ENCODE peak calls at places on chromosomes 7 and 10, in seven cellular contexts. One of them, this sample, is unnamed.
A peak's percentile ranks its signal among the peaks of the same experiment; 100 is the strongest.

GRCh38 chr7:159067870-159068787 is 76.5 kb downstream of the VIPR2 start:
- DNase-seq in skeletal muscle cell: no peak
- DNase-seq in T1000: no peak
- DNase-seq in stimulated activated CD4-positive, alpha-beta T cell treated with anti-CD3 and anti-CD28 coated beads, Interleukin-1b, Interleukin-23, amount 100 ng/mL, for 24 hours: no peak
- DNase-seq in hepatic stellate cell: peak; percentile 45
- DNase-seq in breast epithelium: no peak
- DNase-seq in GM04504: no peak
- DNase-seq in this sample: no peak

GRCh38 chr10:24157567-24157966 is 51.4 kb upstream of the KIAA1217 start:
- DNase-seq in skeletal muscle cell: no peak
- DNase-seq in T1000: no peak
- DNase-seq in stimulated activated CD4-positive, alpha-beta T cell treated with anti-CD3 and anti-CD28 coated beads, Interleukin-1b, Interleukin-23, amount 100 ng/mL, for 24 hours: no peak
- DNase-seq in hepatic stellate cell: no peak
- DNase-seq in breast epithelium: no peak
- DNase-seq in GM04504: no peak
- DNase-seq in this sample: no peak

GRCh38 chr7:81501220-81501619 is 268.6 kb downstream of the HGF start:
- DNase-seq in skeletal muscle cell: peak; percentile 28
- DNase-seq in T1000: no peak
- DNase-seq in stimulated activated CD4-positive, alpha-beta T cell treated with anti-CD3 and anti-CD28 coated beads, Interleukin-1b, Interleukin-23, amount 100 ng/mL, for 24 hours: no peak
- DNase-seq in hepatic stellate cell: peak; percentile 3
- DNase-seq in breast epithelium: no peak
- DNase-seq in GM04504: no peak
- DNase-seq in this sample: no peak

GRCh38 chr7:6155596-6155995 is 116.8 kb downstream of the CYTH3 start:
- DNase-seq in skeletal muscle cell: no peak
- DNase-seq in T1000: no peak
- DNase-seq in stimulated activated CD4-positive, alpha-beta T cell treated with anti-CD3 and anti-CD28 coated beads, Interleukin-1b, Interleukin-23, amount 100 ng/mL, for 24 hours: no peak
- DNase-seq in hepatic stellate cell: no peak
- DNase-seq in breast epithelium: no peak
- DNase-seq in GM04504: no peak
- DNase-seq in this sample: no peak

GRCh38 chr7:144391823-144392255 is 11.7 kb downstream of the NOBOX start:
- DNase-seq in skeletal muscle cell: peak; percentile 13
- DNase-seq in T1000: no peak
- DNase-seq in stimulated activated CD4-positive, alpha-beta T cell treated with anti-CD3 and anti-CD28 coated beads, Interleukin-1b, Interleukin-23, amount 100 ng/mL, for 24 hours: no peak
- DNase-seq in hepatic stellate cell: peak; percentile 50
- DNase-seq in breast epithelium: no peak
- DNase-seq in GM04504: peak; percentile 26
- DNase-seq in this sample: no peak

GRCh38 chr7:159012353-159013069 is 132.2 kb downstream of the VIPR2 start:
- DNase-seq in skeletal muscle cell: no peak
- DNase-seq in T1000: no peak
- DNase-seq in stimulated activated CD4-positive, alpha-beta T cell treated with anti-CD3 and anti-CD28 coated beads, Interleukin-1b, Interleukin-23, amount 100 ng/mL, for 24 hours: no peak
- DNase-seq in hepatic stellate cell: no peak
- DNase-seq in breast epithelium: peak; percentile 94
- DNase-seq in GM04504: no peak
- DNase-seq in this sample: no peak

GRCh38 chr7:101556453-101556968 is 72.6 kb downstream of the MYL10 start:
- DNase-seq in skeletal muscle cell: no peak
- DNase-seq in T1000: no peak
- DNase-seq in stimulated activated CD4-positive, alpha-beta T cell treated with anti-CD3 and anti-CD28 coated beads, Interleukin-1b, Interleukin-23, amount 100 ng/mL, for 24 hours: no peak
- DNase-seq in hepatic stellate cell: no peak
- DNase-seq in breast epithelium: no peak
- DNase-seq in GM04504: no peak
- DNase-seq in this sample: no peak

GRCh38 chr7:96330193-96330592 is 8.3 kb upstream of the SLC25A13 start:
- DNase-seq in skeletal muscle cell: no peak
- DNase-seq in T1000: no peak
- DNase-seq in stimulated activated CD4-positive, alpha-beta T cell treated with anti-CD3 and anti-CD28 coated beads, Interleukin-1b, Interleukin-23, amount 100 ng/mL, for 24 hours: no peak
- DNase-seq in hepatic stellate cell: no peak
- DNase-seq in breast epithelium: peak; percentile 44
- DNase-seq in GM04504: no peak
- DNase-seq in this sample: no peak

GRCh38 chr7:46786221-46786951 is 795.5 kb downstream of the TNS3 start:
- DNase-seq in skeletal muscle cell: peak; percentile 77
- DNase-seq in T1000: no peak
- DNase-seq in stimulated activated CD4-positive, alpha-beta T cell treated with anti-CD3 and anti-CD28 coated beads, Interleukin-1b, Interleukin-23, amount 100 ng/mL, for 24 hours: no peak
- DNase-seq in hepatic stellate cell: no peak
- DNase-seq in breast epithelium: no peak
- DNase-seq in GM04504: peak; percentile 28
- DNase-seq in this sample: no peak

GRCh38 chr10:125777806-125778205 is 2.2 kb upstream of the MMP21 start:
- DNase-seq in skeletal muscle cell: no peak
- DNase-seq in T1000: no peak
- DNase-seq in stimulated activated CD4-positive, alpha-beta T cell treated with anti-CD3 and anti-CD28 coated beads, Interleukin-1b, Interleukin-23, amount 100 ng/mL, for 24 hours: no peak
- DNase-seq in hepatic stellate cell: no peak
- DNase-seq in breast epithelium: no peak
- DNase-seq in GM04504: no peak
- DNase-seq in this sample: no peak

GRCh38 chr10:60450291-60450690 is 60.6 kb upstream of the ANK3 start:
- DNase-seq in skeletal muscle cell: no peak
- DNase-seq in T1000: no peak
- DNase-seq in stimulated activated CD4-positive, alpha-beta T cell treated with anti-CD3 and anti-CD28 coated beads, Interleukin-1b, Interleukin-23, amount 100 ng/mL, for 24 hours: no peak
- DNase-seq in hepatic stellate cell: no peak
- DNase-seq in breast epithelium: no peak
- DNase-seq in GM04504: no peak
- DNase-seq in this sample: no peak

GRCh38 chr10:17113889-17114288 is 15.7 kb downstream of the CUBN start:
- DNase-seq in skeletal muscle cell: peak; percentile 60
- DNase-seq in T1000: no peak
- DNase-seq in stimulated activated CD4-positive, alpha-beta T cell treated with anti-CD3 and anti-CD28 coated beads, Interleukin-1b, Interleukin-23, amount 100 ng/mL, for 24 hours: no peak
- DNase-seq in hepatic stellate cell: no peak
- DNase-seq in breast epithelium: no peak
- DNase-seq in GM04504: peak; percentile 53
- DNase-seq in this sample: no peak

GRCh38 chr7:101968720-101969466 is 151.5 kb downstream of the CUX1 start:
- DNase-seq in skeletal muscle cell: no peak
- DNase-seq in T1000: no peak
- DNase-seq in stimulated activated CD4-positive, alpha-beta T cell treated with anti-CD3 and anti-CD28 coated beads, Interleukin-1b, Interleukin-23, amount 100 ng/mL, for 24 hours: no peak
- DNase-seq in hepatic stellate cell: no peak
- DNase-seq in breast epithelium: no peak
- DNase-seq in GM04504: no peak
- DNase-seq in this sample: no peak

GRCh38 chr7:8263048-8263447 is 1.1 kb upstream of the ICA1 start:
- DNase-seq in skeletal muscle cell: no peak
- DNase-seq in T1000: no peak
- DNase-seq in stimulated activated CD4-positive, alpha-beta T cell treated with anti-CD3 and anti-CD28 coated beads, Interleukin-1b, Interleukin-23, amount 100 ng/mL, for 24 hours: no peak
- DNase-seq in hepatic stellate cell: no peak
- DNase-seq in breast epithelium: no peak
- DNase-seq in GM04504: no peak
- DNase-seq in this sample: no peak

GRCh38 chr7:147298611-147299043 is 1182.0 kb downstream of the CNTNAP2 start:
- DNase-seq in skeletal muscle cell: no peak
- DNase-seq in T1000: no peak
- DNase-seq in stimulated activated CD4-positive, alpha-beta T cell treated with anti-CD3 and anti-CD28 coated beads, Interleukin-1b, Interleukin-23, amount 100 ng/mL, for 24 hours: no peak
- DNase-seq in hepatic stellate cell: no peak
- DNase-seq in breast epithelium: no peak
- DNase-seq in GM04504: no peak
- DNase-seq in this sample: no peak

GRCh38 chr10:121296856-121297255 is 301.4 kb downstream of the FGFR2 start:
- DNase-seq in skeletal muscle cell: no peak
- DNase-seq in T1000: no peak
- DNase-seq in stimulated activated CD4-positive, alpha-beta T cell treated with anti-CD3 and anti-CD28 coated beads, Interleukin-1b, Interleukin-23, amount 100 ng/mL, for 24 hours: no peak
- DNase-seq in hepatic stellate cell: no peak
- DNase-seq in breast epithelium: no peak
- DNase-seq in GM04504: no peak
- DNase-seq in this sample: no peak

GRCh38 chr10:6770846-6771245 is 190.8 kb upstream of the PRKCQ start:
- DNase-seq in skeletal muscle cell: no peak
- DNase-seq in T1000: no peak
- DNase-seq in stimulated activated CD4-positive, alpha-beta T cell treated with anti-CD3 and anti-CD28 coated beads, Interleukin-1b, Interleukin-23, amount 100 ng/mL, for 24 hours: no peak
- DNase-seq in hepatic stellate cell: no peak
- DNase-seq in breast epithelium: no peak
- DNase-seq in GM04504: no peak
- DNase-seq in this sample: no peak

GRCh38 chr10:51832652-51833383 is 133.4 kb upstream of the CSTF2T start:
- DNase-seq in skeletal muscle cell: peak; percentile 63
- DNase-seq in T1000: peak; percentile 2
- DNase-seq in stimulated activated CD4-positive, alpha-beta T cell treated with anti-CD3 and anti-CD28 coated beads, Interleukin-1b, Interleukin-23, amount 100 ng/mL, for 24 hours: no peak
- DNase-seq in hepatic stellate cell: peak; percentile 21
- DNase-seq in breast epithelium: peak; percentile 19
- DNase-seq in GM04504: peak; percentile 32
- DNase-seq in this sample: no peak

GRCh38 chr10:113187066-113187777 is 237.2 kb downstream of the TCF7L2 start:
- DNase-seq in skeletal muscle cell: no peak
- DNase-seq in T1000: no peak
- DNase-seq in stimulated activated CD4-positive, alpha-beta T cell treated with anti-CD3 and anti-CD28 coated beads, Interleukin-1b, Interleukin-23, amount 100 ng/mL, for 24 hours: no peak
- DNase-seq in hepatic stellate cell: no peak
- DNase-seq in breast epithelium: no peak
- DNase-seq in GM04504: no peak
- DNase-seq in this sample: no peak

GRCh38 chr10:110279062-110279986 is 25.4 kb downstream of the SMNDC1 start:
- DNase-seq in skeletal muscle cell: peak; percentile 23
- DNase-seq in T1000: no peak
- DNase-seq in stimulated activated CD4-positive, alpha-beta T cell treated with anti-CD3 and anti-CD28 coated beads, Interleukin-1b, Interleukin-23, amount 100 ng/mL, for 24 hours: no peak
- DNase-seq in hepatic stellate cell: peak; percentile 18
- DNase-seq in breast epithelium: peak; percentile 67
- DNase-seq in GM04504: peak; percentile 37
- DNase-seq in this sample: no peak

GRCh38 chr7:82700739-82701138 is 257.2 kb upstream of the CACNA2D1 start:
- DNase-seq in skeletal muscle cell: no peak
- DNase-seq in T1000: no peak
- DNase-seq in stimulated activated CD4-positive, alpha-beta T cell treated with anti-CD3 and anti-CD28 coated beads, Interleukin-1b, Interleukin-23, amount 100 ng/mL, for 24 hours: no peak
- DNase-seq in hepatic stellate cell: no peak
- DNase-seq in breast epithelium: no peak
- DNase-seq in GM04504: no peak
- DNase-seq in this sample: no peak

GRCh38 chr10:8352696-8353095 is 298.2 kb downstream of the GATA3 start:
- DNase-seq in skeletal muscle cell: no peak
- DNase-seq in T1000: no peak
- DNase-seq in stimulated activated CD4-positive, alpha-beta T cell treated with anti-CD3 and anti-CD28 coated beads, Interleukin-1b, Interleukin-23, amount 100 ng/mL, for 24 hours: no peak
- DNase-seq in hepatic stellate cell: no peak
- DNase-seq in breast epithelium: no peak
- DNase-seq in GM04504: no peak
- DNase-seq in this sample: no peak

GRCh38 chr7:38478404-38478803 is 152.8 kb downstream of the AMPH start:
- DNase-seq in skeletal muscle cell: no peak
- DNase-seq in T1000: no peak
- DNase-seq in stimulated activated CD4-positive, alpha-beta T cell treated with anti-CD3 and anti-CD28 coated beads, Interleukin-1b, Interleukin-23, amount 100 ng/mL, for 24 hours: no peak
- DNase-seq in hepatic stellate cell: no peak
- DNase-seq in breast epithelium: no peak
- DNase-seq in GM04504: no peak
- DNase-seq in this sample: no peak

GRCh38 chr7:33579561-33579960 is 325.8 kb upstream of the BMPER start:
- DNase-seq in skeletal muscle cell: no peak
- DNase-seq in T1000: no peak
- DNase-seq in stimulated activated CD4-positive, alpha-beta T cell treated with anti-CD3 and anti-CD28 coated beads, Interleukin-1b, Interleukin-23, amount 100 ng/mL, for 24 hours: no peak
- DNase-seq in hepatic stellate cell: no peak
- DNase-seq in breast epithelium: no peak
- DNase-seq in GM04504: no peak
- DNase-seq in this sample: no peak

GRCh38 chr10:45627412-45628048 is 45.0 kb downstream of the ZFAND4 start:
- DNase-seq in skeletal muscle cell: no peak
- DNase-seq in T1000: no peak
- DNase-seq in stimulated activated CD4-positive, alpha-beta T cell treated with anti-CD3 and anti-CD28 coated beads, Interleukin-1b, Interleukin-23, amount 100 ng/mL, for 24 hours: no peak
- DNase-seq in hepatic stellate cell: no peak
- DNase-seq in breast epithelium: no peak
- DNase-seq in GM04504: no peak
- DNase-seq in this sample: no peak

GRCh38 chr10:75122505-75122904 is 11.0 kb downstream of the SAMD8 start:
- DNase-seq in skeletal muscle cell: no peak
- DNase-seq in T1000: no peak
- DNase-seq in stimulated activated CD4-positive, alpha-beta T cell treated with anti-CD3 and anti-CD28 coated beads, Interleukin-1b, Interleukin-23, amount 100 ng/mL, for 24 hours: no peak
- DNase-seq in hepatic stellate cell: no peak
- DNase-seq in breast epithelium: no peak
- DNase-seq in GM04504: no peak
- DNase-seq in this sample: no peak

GRCh38 chr10:126014309-126014708 is 117.9 kb downstream of the FANK1 start:
- DNase-seq in skeletal muscle cell: peak; percentile 67
- DNase-seq in T1000: no peak
- DNase-seq in stimulated activated CD4-positive, alpha-beta T cell treated with anti-CD3 and anti-CD28 coated beads, Interleukin-1b, Interleukin-23, amount 100 ng/mL, for 24 hours: no peak
- DNase-seq in hepatic stellate cell: no peak
- DNase-seq in breast epithelium: no peak
- DNase-seq in GM04504: peak; percentile 70
- DNase-seq in this sample: no peak

GRCh38 chr10:92692085-92692671 is 2.4 kb downstream of the HHEX start:
- DNase-seq in skeletal muscle cell: no peak
- DNase-seq in T1000: no peak
- DNase-seq in stimulated activated CD4-positive, alpha-beta T cell treated with anti-CD3 and anti-CD28 coated beads, Interleukin-1b, Interleukin-23, amount 100 ng/mL, for 24 hours: no peak
- DNase-seq in hepatic stellate cell: no peak
- DNase-seq in breast epithelium: no peak
- DNase-seq in GM04504: no peak
- DNase-seq in this sample: no peak

GRCh38 chr7:116434820-116435341 is 64.7 kb upstream of the CAV2 start:
- DNase-seq in skeletal muscle cell: peak; percentile 88
- DNase-seq in T1000: no peak
- DNase-seq in stimulated activated CD4-positive, alpha-beta T cell treated with anti-CD3 and anti-CD28 coated beads, Interleukin-1b, Interleukin-23, amount 100 ng/mL, for 24 hours: no peak
- DNase-seq in hepatic stellate cell: peak; percentile 27
- DNase-seq in breast epithelium: no peak
- DNase-seq in GM04504: peak; percentile 74
- DNase-seq in this sample: no peak

GRCh38 chr7:157432541-157432956 is 95.7 kb downstream of the DNAJB6 start:
- DNase-seq in skeletal muscle cell: peak; percentile 34
- DNase-seq in T1000: no peak
- DNase-seq in stimulated activated CD4-positive, alpha-beta T cell treated with anti-CD3 and anti-CD28 coated beads, Interleukin-1b, Interleukin-23, amount 100 ng/mL, for 24 hours: no peak
- DNase-seq in hepatic stellate cell: peak; percentile 94
- DNase-seq in breast epithelium: no peak
- DNase-seq in GM04504: no peak
- DNase-seq in this sample: peak; percentile 81

GRCh38 chr10:131314799-131315198 is 3.3 kb upstream of the TCERG1L start:
- DNase-seq in skeletal muscle cell: no peak
- DNase-seq in T1000: no peak
- DNase-seq in stimulated activated CD4-positive, alpha-beta T cell treated with anti-CD3 and anti-CD28 coated beads, Interleukin-1b, Interleukin-23, amount 100 ng/mL, for 24 hours: no peak
- DNase-seq in hepatic stellate cell: no peak
- DNase-seq in breast epithelium: no peak
- DNase-seq in GM04504: no peak
- DNase-seq in this sample: peak; percentile 73

GRCh38 chr7:30727061-30727945 is 24.6 kb upstream of the INMT start:
- DNase-seq in skeletal muscle cell: no peak
- DNase-seq in T1000: no peak
- DNase-seq in stimulated activated CD4-positive, alpha-beta T cell treated with anti-CD3 and anti-CD28 coated beads, Interleukin-1b, Interleukin-23, amount 100 ng/mL, for 24 hours: no peak
- DNase-seq in hepatic stellate cell: no peak
- DNase-seq in breast epithelium: no peak
- DNase-seq in GM04504: no peak
- DNase-seq in this sample: no peak

GRCh38 chr7:104794154-104794553 is 219.9 kb upstream of the KMT2E start:
- DNase-seq in skeletal muscle cell: no peak
- DNase-seq in T1000: no peak
- DNase-seq in stimulated activated CD4-positive, alpha-beta T cell treated with anti-CD3 and anti-CD28 coated beads, Interleukin-1b, Interleukin-23, amount 100 ng/mL, for 24 hours: no peak
- DNase-seq in hepatic stellate cell: no peak
- DNase-seq in breast epithelium: no peak
- DNase-seq in GM04504: no peak
- DNase-seq in this sample: no peak

GRCh38 chr10:63375006-63375405 is 90.8 kb downstream of the JMJD1C start:
- DNase-seq in skeletal muscle cell: no peak
- DNase-seq in T1000: no peak
- DNase-seq in stimulated activated CD4-positive, alpha-beta T cell treated with anti-CD3 and anti-CD28 coated beads, Interleukin-1b, Interleukin-23, amount 100 ng/mL, for 24 hours: no peak
- DNase-seq in hepatic stellate cell: no peak
- DNase-seq in breast epithelium: no peak
- DNase-seq in GM04504: no peak
- DNase-seq in this sample: no peak

GRCh38 chr7:90666186-90666585 is 70.1 kb downstream of the CDK14 start:
- DNase-seq in skeletal muscle cell: no peak
- DNase-seq in T1000: no peak
- DNase-seq in stimulated activated CD4-positive, alpha-beta T cell treated with anti-CD3 and anti-CD28 coated beads, Interleukin-1b, Interleukin-23, amount 100 ng/mL, for 24 hours: no peak
- DNase-seq in hepatic stellate cell: no peak
- DNase-seq in breast epithelium: no peak
- DNase-seq in GM04504: no peak
- DNase-seq in this sample: no peak

GRCh38 chr10:92689663-92690210 is at the start of gene HHEX:
- DNase-seq in skeletal muscle cell: no peak
- DNase-seq in T1000: peak; percentile 21
- DNase-seq in stimulated activated CD4-positive, alpha-beta T cell treated with anti-CD3 and anti-CD28 coated beads, Interleukin-1b, Interleukin-23, amount 100 ng/mL, for 24 hours: no peak
- DNase-seq in hepatic stellate cell: peak; percentile 79
- DNase-seq in breast epithelium: no peak
- DNase-seq in GM04504: peak; percentile 26
- DNase-seq in this sample: no peak

GRCh38 chr7:153858335-153858734 is 193.9 kb upstream of the DPP6 start:
- DNase-seq in skeletal muscle cell: peak; percentile 25
- DNase-seq in T1000: no peak
- DNase-seq in stimulated activated CD4-positive, alpha-beta T cell treated with anti-CD3 and anti-CD28 coated beads, Interleukin-1b, Interleukin-23, amount 100 ng/mL, for 24 hours: no peak
- DNase-seq in hepatic stellate cell: no peak
- DNase-seq in breast epithelium: no peak
- DNase-seq in GM04504: no peak
- DNase-seq in this sample: no peak

GRCh38 chr10:89185658-89186057 is 21.5 kb downstream of the CH25H start:
- DNase-seq in skeletal muscle cell: no peak
- DNase-seq in T1000: no peak
- DNase-seq in stimulated activated CD4-positive, alpha-beta T cell treated with anti-CD3 and anti-CD28 coated beads, Interleukin-1b, Interleukin-23, amount 100 ng/mL, for 24 hours: no peak
- DNase-seq in hepatic stellate cell: no peak
- DNase-seq in breast epithelium: no peak
- DNase-seq in GM04504: no peak
- DNase-seq in this sample: no peak

This sample was measured in chondrocyte.